ENCODE peak calls at places on chromosome 11, in eight cellular contexts. One of them, this sample, is unnamed.

GRCh38 chr11:29002816-29003215 is 894.6 kb downstream of the METTL15 start:
- DNase-seq in Caco-2: no peak
- DNase-seq in activated CD4-positive, alpha-beta T cell treated with anti-CD3 and anti-CD28 coated beads for 1 hour: no peak
- DNase-seq in stimulated activated CD8-positive, alpha-beta memory T cell treated with anti-CD3 and anti-CD28 coated beads, Interleukin-2, amount 100 ng/mL, for 48 hours: no peak
- DNase-seq in posterior vena cava: no peak
- DNase-seq in activated T-cell treated with anti-CD3 and anti-CD28 coated beads, Interleukin-2, amount 50 U/mL, for 72 hours: no peak
- DNase-seq in AG08395: no peak
- DNase-seq in WERI-Rb-1: no peak
- DNase-seq in this sample: no peak

GRCh38 chr11:15665368-15665871 is 550.7 kb downstream of the INSC start:
- DNase-seq in WERI-Rb-1: no peak
- DNase-seq in stimulated activated CD8-positive, alpha-beta memory T cell treated with anti-CD3 and anti-CD28 coated beads, Interleukin-2, amount 100 ng/mL, for 48 hours: no peak
- DNase-seq in activated CD4-positive, alpha-beta T cell treated with anti-CD3 and anti-CD28 coated beads for 1 hour: no peak
- DNase-seq in Caco-2: peak
- DNase-seq in activated T-cell treated with anti-CD3 and anti-CD28 coated beads, Interleukin-2, amount 50 U/mL, for 72 hours: no peak
- DNase-seq in AG08395: no peak
- DNase-seq in posterior vena cava: no peak
- DNase-seq in this sample: no peak

GRCh38 chr11:324131-324530 is 3.5 kb upstream of the IFITM3 start:
- DNase-seq in AG08395: no peak
- DNase-seq in Caco-2: no peak
- DNase-seq in activated CD4-positive, alpha-beta T cell treated with anti-CD3 and anti-CD28 coated beads for 1 hour: no peak
- DNase-seq in WERI-Rb-1: no peak
- DNase-seq in activated T-cell treated with anti-CD3 and anti-CD28 coated beads, Interleukin-2, amount 50 U/mL, for 72 hours: no peak
- DNase-seq in posterior vena cava: peak
- DNase-seq in stimulated activated CD8-positive, alpha-beta memory T cell treated with anti-CD3 and anti-CD28 coated beads, Interleukin-2, amount 100 ng/mL, for 48 hours: no peak
- DNase-seq in this sample: no peak

GRCh38 chr11:68337399-68337835 is 25.0 kb downstream of the LRP5 start:
- DNase-seq in stimulated activated CD8-positive, alpha-beta memory T cell treated with anti-CD3 and anti-CD28 coated beads, Interleukin-2, amount 100 ng/mL, for 48 hours: no peak
- DNase-seq in Caco-2: no peak
- DNase-seq in activated CD4-positive, alpha-beta T cell treated with anti-CD3 and anti-CD28 coated beads for 1 hour: no peak
- DNase-seq in WERI-Rb-1: no peak
- DNase-seq in activated T-cell treated with anti-CD3 and anti-CD28 coated beads, Interleukin-2, amount 50 U/mL, for 72 hours: peak
- DNase-seq in posterior vena cava: no peak
- DNase-seq in AG08395: no peak
- DNase-seq in this sample: peak

GRCh38 chr11:24196733-24197132 is 300.1 kb upstream of the LUZP2 start:
- DNase-seq in activated CD4-positive, alpha-beta T cell treated with anti-CD3 and anti-CD28 coated beads for 1 hour: no peak
- DNase-seq in WERI-Rb-1: no peak
- DNase-seq in Caco-2: no peak
- DNase-seq in AG08395: no peak
- DNase-seq in activated T-cell treated with anti-CD3 and anti-CD28 coated beads, Interleukin-2, amount 50 U/mL, for 72 hours: no peak
- DNase-seq in stimulated activated CD8-positive, alpha-beta memory T cell treated with anti-CD3 and anti-CD28 coated beads, Interleukin-2, amount 100 ng/mL, for 48 hours: no peak
- DNase-seq in posterior vena cava: no peak
- DNase-seq in this sample: no peak

GRCh38 chr11:35458846-35459245 is 39.5 kb upstream of the SLC1A2 start:
- DNase-seq in stimulated activated CD8-positive, alpha-beta memory T cell treated with anti-CD3 and anti-CD28 coated beads, Interleukin-2, amount 100 ng/mL, for 48 hours: no peak
- DNase-seq in activated CD4-positive, alpha-beta T cell treated with anti-CD3 and anti-CD28 coated beads for 1 hour: no peak
- DNase-seq in activated T-cell treated with anti-CD3 and anti-CD28 coated beads, Interleukin-2, amount 50 U/mL, for 72 hours: no peak
- DNase-seq in Caco-2: no peak
- DNase-seq in WERI-Rb-1: no peak
- DNase-seq in AG08395: peak
- DNase-seq in posterior vena cava: no peak
- DNase-seq in this sample: no peak

GRCh38 chr11:63680842-63681207 is 475 bp upstream of the RTN3 start:
- DNase-seq in WERI-Rb-1: no peak
- DNase-seq in Caco-2: peak
- DNase-seq in AG08395: no peak
- DNase-seq in activated T-cell treated with anti-CD3 and anti-CD28 coated beads, Interleukin-2, amount 50 U/mL, for 72 hours: peak
- DNase-seq in activated CD4-positive, alpha-beta T cell treated with anti-CD3 and anti-CD28 coated beads for 1 hour: no peak
- DNase-seq in stimulated activated CD8-positive, alpha-beta memory T cell treated with anti-CD3 and anti-CD28 coated beads, Interleukin-2, amount 100 ng/mL, for 48 hours: peak
- DNase-seq in posterior vena cava: no peak
- DNase-seq in this sample: no peak

GRCh38 chr11:59178401-59178800 is 6.5 kb downstream of the DTX4 start:
- DNase-seq in activated T-cell treated with anti-CD3 and anti-CD28 coated beads, Interleukin-2, amount 50 U/mL, for 72 hours: no peak
- DNase-seq in stimulated activated CD8-positive, alpha-beta memory T cell treated with anti-CD3 and anti-CD28 coated beads, Interleukin-2, amount 100 ng/mL, for 48 hours: no peak
- DNase-seq in Caco-2: no peak
- DNase-seq in posterior vena cava: no peak
- DNase-seq in AG08395: no peak
- DNase-seq in activated CD4-positive, alpha-beta T cell treated with anti-CD3 and anti-CD28 coated beads for 1 hour: no peak
- DNase-seq in WERI-Rb-1: no peak
- DNase-seq in this sample: no peak

GRCh38 chr11:113446938-113447337 is 28.3 kb downstream of the DRD2 start:
- DNase-seq in WERI-Rb-1: peak
- DNase-seq in stimulated activated CD8-positive, alpha-beta memory T cell treated with anti-CD3 and anti-CD28 coated beads, Interleukin-2, amount 100 ng/mL, for 48 hours: no peak
- DNase-seq in AG08395: no peak
- DNase-seq in posterior vena cava: peak
- DNase-seq in activated CD4-positive, alpha-beta T cell treated with anti-CD3 and anti-CD28 coated beads for 1 hour: no peak
- DNase-seq in Caco-2: peak
- DNase-seq in activated T-cell treated with anti-CD3 and anti-CD28 coated beads, Interleukin-2, amount 50 U/mL, for 72 hours: no peak
- DNase-seq in this sample: no peak

GRCh38 chr11:99256614-99257013 is 235.9 kb downstream of the CNTN5 start:
- DNase-seq in posterior vena cava: no peak
- DNase-seq in AG08395: no peak
- DNase-seq in activated CD4-positive, alpha-beta T cell treated with anti-CD3 and anti-CD28 coated beads for 1 hour: no peak
- DNase-seq in stimulated activated CD8-positive, alpha-beta memory T cell treated with anti-CD3 and anti-CD28 coated beads, Interleukin-2, amount 100 ng/mL, for 48 hours: no peak
- DNase-seq in Caco-2: no peak
- DNase-seq in WERI-Rb-1: no peak
- DNase-seq in activated T-cell treated with anti-CD3 and anti-CD28 coated beads, Interleukin-2, amount 50 U/mL, for 72 hours: no peak
- DNase-seq in this sample: no peak

GRCh38 chr11:11876458-11876857 is 34.7 kb downstream of the USP47 start:
- DNase-seq in Caco-2: peak
- DNase-seq in stimulated activated CD8-positive, alpha-beta memory T cell treated with anti-CD3 and anti-CD28 coated beads, Interleukin-2, amount 100 ng/mL, for 48 hours: no peak
- DNase-seq in WERI-Rb-1: no peak
- DNase-seq in activated T-cell treated with anti-CD3 and anti-CD28 coated beads, Interleukin-2, amount 50 U/mL, for 72 hours: no peak
- DNase-seq in activated CD4-positive, alpha-beta T cell treated with anti-CD3 and anti-CD28 coated beads for 1 hour: no peak
- DNase-seq in AG08395: no peak
- DNase-seq in posterior vena cava: no peak
- DNase-seq in this sample: peak

GRCh38 chr11:8031248-8032115 is 44.3 kb downstream of the EIF3F start:
- DNase-seq in activated T-cell treated with anti-CD3 and anti-CD28 coated beads, Interleukin-2, amount 50 U/mL, for 72 hours: no peak
- DNase-seq in posterior vena cava: peak
- DNase-seq in activated CD4-positive, alpha-beta T cell treated with anti-CD3 and anti-CD28 coated beads for 1 hour: no peak
- DNase-seq in AG08395: no peak
- DNase-seq in stimulated activated CD8-positive, alpha-beta memory T cell treated with anti-CD3 and anti-CD28 coated beads, Interleukin-2, amount 100 ng/mL, for 48 hours: no peak
- DNase-seq in WERI-Rb-1: no peak
- DNase-seq in Caco-2: no peak
- DNase-seq in this sample: no peak

GRCh38 chr11:110565690-110566336 is 136.1 kb downstream of the FDX1 start:
- DNase-seq in stimulated activated CD8-positive, alpha-beta memory T cell treated with anti-CD3 and anti-CD28 coated beads, Interleukin-2, amount 100 ng/mL, for 48 hours: no peak
- DNase-seq in Caco-2: no peak
- DNase-seq in activated CD4-positive, alpha-beta T cell treated with anti-CD3 and anti-CD28 coated beads for 1 hour: no peak
- DNase-seq in WERI-Rb-1: peak
- DNase-seq in AG08395: no peak
- DNase-seq in activated T-cell treated with anti-CD3 and anti-CD28 coated beads, Interleukin-2, amount 50 U/mL, for 72 hours: no peak
- DNase-seq in posterior vena cava: no peak
- DNase-seq in this sample: peak

GRCh38 chr11:73726825-73727224 is 34.0 kb downstream of the RAB6A start:
- DNase-seq in stimulated activated CD8-positive, alpha-beta memory T cell treated with anti-CD3 and anti-CD28 coated beads, Interleukin-2, amount 100 ng/mL, for 48 hours: no peak
- DNase-seq in activated T-cell treated with anti-CD3 and anti-CD28 coated beads, Interleukin-2, amount 50 U/mL, for 72 hours: no peak
- DNase-seq in AG08395: no peak
- DNase-seq in activated CD4-positive, alpha-beta T cell treated with anti-CD3 and anti-CD28 coated beads for 1 hour: no peak
- DNase-seq in posterior vena cava: no peak
- DNase-seq in WERI-Rb-1: no peak
- DNase-seq in Caco-2: no peak
- DNase-seq in this sample: no peak

GRCh38 chr11:119094816-119095065 is 6.9 kb downstream of the DPAGT1 start:
- DNase-seq in stimulated activated CD8-positive, alpha-beta memory T cell treated with anti-CD3 and anti-CD28 coated beads, Interleukin-2, amount 100 ng/mL, for 48 hours: peak
- DNase-seq in Caco-2: peak
- DNase-seq in WERI-Rb-1: no peak
- DNase-seq in activated T-cell treated with anti-CD3 and anti-CD28 coated beads, Interleukin-2, amount 50 U/mL, for 72 hours: peak
- DNase-seq in posterior vena cava: peak
- DNase-seq in activated CD4-positive, alpha-beta T cell treated with anti-CD3 and anti-CD28 coated beads for 1 hour: no peak
- DNase-seq in AG08395: peak
- DNase-seq in this sample: peak

GRCh38 chr11:15589070-15589626 is 474.4 kb downstream of the INSC start:
- DNase-seq in AG08395: no peak
- DNase-seq in activated CD4-positive, alpha-beta T cell treated with anti-CD3 and anti-CD28 coated beads for 1 hour: no peak
- DNase-seq in Caco-2: no peak
- DNase-seq in WERI-Rb-1: peak
- DNase-seq in activated T-cell treated with anti-CD3 and anti-CD28 coated beads, Interleukin-2, amount 50 U/mL, for 72 hours: no peak
- DNase-seq in posterior vena cava: no peak
- DNase-seq in stimulated activated CD8-positive, alpha-beta memory T cell treated with anti-CD3 and anti-CD28 coated beads, Interleukin-2, amount 100 ng/mL, for 48 hours: no peak
- DNase-seq in this sample: no peak

GRCh38 chr11:70848243-70848750 is 404.1 kb downstream of the SHANK2 start:
- DNase-seq in Caco-2: no peak
- DNase-seq in stimulated activated CD8-positive, alpha-beta memory T cell treated with anti-CD3 and anti-CD28 coated beads, Interleukin-2, amount 100 ng/mL, for 48 hours: no peak
- DNase-seq in activated CD4-positive, alpha-beta T cell treated with anti-CD3 and anti-CD28 coated beads for 1 hour: no peak
- DNase-seq in AG08395: no peak
- DNase-seq in activated T-cell treated with anti-CD3 and anti-CD28 coated beads, Interleukin-2, amount 50 U/mL, for 72 hours: no peak
- DNase-seq in WERI-Rb-1: no peak
- DNase-seq in posterior vena cava: no peak
- DNase-seq in this sample: no peak

GRCh38 chr11:115682101-115682500 is 177.9 kb upstream of the CADM1 start:
- DNase-seq in posterior vena cava: no peak
- DNase-seq in stimulated activated CD8-positive, alpha-beta memory T cell treated with anti-CD3 and anti-CD28 coated beads, Interleukin-2, amount 100 ng/mL, for 48 hours: no peak
- DNase-seq in activated T-cell treated with anti-CD3 and anti-CD28 coated beads, Interleukin-2, amount 50 U/mL, for 72 hours: no peak
- DNase-seq in AG08395: no peak
- DNase-seq in activated CD4-positive, alpha-beta T cell treated with anti-CD3 and anti-CD28 coated beads for 1 hour: no peak
- DNase-seq in Caco-2: no peak
- DNase-seq in WERI-Rb-1: no peak
- DNase-seq in this sample: no peak

GRCh38 chr11:34649597-34649996 is 28.7 kb downstream of the EHF start:
- DNase-seq in Caco-2: no peak
- DNase-seq in AG08395: no peak
- DNase-seq in stimulated activated CD8-positive, alpha-beta memory T cell treated with anti-CD3 and anti-CD28 coated beads, Interleukin-2, amount 100 ng/mL, for 48 hours: no peak
- DNase-seq in posterior vena cava: no peak
- DNase-seq in WERI-Rb-1: no peak
- DNase-seq in activated CD4-positive, alpha-beta T cell treated with anti-CD3 and anti-CD28 coated beads for 1 hour: no peak
- DNase-seq in activated T-cell treated with anti-CD3 and anti-CD28 coated beads, Interleukin-2, amount 50 U/mL, for 72 hours: no peak
- DNase-seq in this sample: no peak

GRCh38 chr11:46493786-46494185 is 100.0 kb downstream of the AMBRA1 start:
- DNase-seq in stimulated activated CD8-positive, alpha-beta memory T cell treated with anti-CD3 and anti-CD28 coated beads, Interleukin-2, amount 100 ng/mL, for 48 hours: no peak
- DNase-seq in activated CD4-positive, alpha-beta T cell treated with anti-CD3 and anti-CD28 coated beads for 1 hour: no peak
- DNase-seq in WERI-Rb-1: no peak
- DNase-seq in activated T-cell treated with anti-CD3 and anti-CD28 coated beads, Interleukin-2, amount 50 U/mL, for 72 hours: no peak
- DNase-seq in AG08395: peak
- DNase-seq in posterior vena cava: no peak
- DNase-seq in Caco-2: no peak
- DNase-seq in this sample: no peak

GRCh38 chr11:40094954-40095353 is 1364.5 kb downstream of the LRRC4C start:
- DNase-seq in WERI-Rb-1: no peak
- DNase-seq in activated T-cell treated with anti-CD3 and anti-CD28 coated beads, Interleukin-2, amount 50 U/mL, for 72 hours: no peak
- DNase-seq in Caco-2: no peak
- DNase-seq in activated CD4-positive, alpha-beta T cell treated with anti-CD3 and anti-CD28 coated beads for 1 hour: no peak
- DNase-seq in posterior vena cava: no peak
- DNase-seq in AG08395: no peak
- DNase-seq in stimulated activated CD8-positive, alpha-beta memory T cell treated with anti-CD3 and anti-CD28 coated beads, Interleukin-2, amount 100 ng/mL, for 48 hours: no peak
- DNase-seq in this sample: no peak

This sample was measured in MG63.